ENCODE peak calls at places on chromosomes 4 and X, in six cellular contexts. One of them, this sample, is unnamed. For H3K9me3, the result is how much of the 10 kb centered on the place peaks cover.

GRCh38 chrX:42708222-42708621 is 69.7 kb downstream of the PPP1R2C start:
- DNase-seq in neural progenitor cell: no peak
- DNase-seq in pancreas: no peak
- DNase-seq in left ventricle myocardium inferior: no peak
- DNase-seq in MG63: no peak
- DNase-seq in fibroblast of lung: peak
- DNase-seq in this sample: no peak

GRCh38 chr4:3040447-3041191 is 33.7 kb downstream of the HTT-AS start:
- DNase-seq in MG63: no peak
- DNase-seq in pancreas: no peak
- DNase-seq in neural progenitor cell: no peak
- DNase-seq in fibroblast of lung: no peak
- DNase-seq in left ventricle myocardium inferior: no peak
- DNase-seq in this sample: no peak

GRCh38 chrX:149511081-149511480 is 6.0 kb upstream of the IDS start:
- DNase-seq in neural progenitor cell: no peak
- DNase-seq in MG63: no peak
- DNase-seq in left ventricle myocardium inferior: no peak
- DNase-seq in pancreas: no peak
- DNase-seq in fibroblast of lung: peak
- DNase-seq in this sample: no peak

GRCh38 chr4:146436423-146437162 is 85.1 kb downstream of the SLC10A7 start:
- DNase-seq in fibroblast of lung: peak
- DNase-seq in neural progenitor cell: peak
- DNase-seq in MG63: no peak
- DNase-seq in pancreas: no peak
- DNase-seq in left ventricle myocardium inferior: no peak
- DNase-seq in this sample: no peak

GRCh38 chr4:15598644-15599043 is 56.5 kb downstream of the FBXL5 start:
- DNase-seq in MG63: peak
- DNase-seq in neural progenitor cell: no peak
- DNase-seq in pancreas: no peak
- DNase-seq in fibroblast of lung: peak
- DNase-seq in left ventricle myocardium inferior: no peak
- DNase-seq in this sample: peak

GRCh38 chr4:26787461-26788340 is 72.9 kb upstream of the STIM2 start:
- DNase-seq in fibroblast of lung: peak
- DNase-seq in left ventricle myocardium inferior: peak
- DNase-seq in MG63: peak
- DNase-seq in pancreas: peak
- DNase-seq in neural progenitor cell: peak
- DNase-seq in this sample: no peak

GRCh38 chr4:186192068-186192751 is 843 bp downstream of the CYP4V2 start:
- DNase-seq in neural progenitor cell: peak
- DNase-seq in fibroblast of lung: peak
- DNase-seq in pancreas: peak
- DNase-seq in MG63: peak
- DNase-seq in left ventricle myocardium inferior: peak
- DNase-seq in this sample: no peak

GRCh38 chr4:153934689-153935017 is 145.8 kb upstream of the SFRP2 start:
- DNase-seq in left ventricle myocardium inferior: no peak
- DNase-seq in neural progenitor cell: no peak
- DNase-seq in pancreas: no peak
- DNase-seq in MG63: no peak
- DNase-seq in fibroblast of lung: no peak
- DNase-seq in this sample: no peak

GRCh38 chr4:124085561-124086180 is 626.9 kb downstream of the ANKRD50 start:
- DNase-seq in left ventricle myocardium inferior: no peak
- DNase-seq in MG63: no peak
- DNase-seq in neural progenitor cell: no peak
- DNase-seq in pancreas: no peak
- DNase-seq in fibroblast of lung: peak
- DNase-seq in this sample: no peak

GRCh38 chr4:150379454-150379853 is 202.5 kb upstream of the MAB21L2 start:
- DNase-seq in pancreas: no peak
- DNase-seq in neural progenitor cell: no peak
- DNase-seq in fibroblast of lung: peak
- DNase-seq in left ventricle myocardium inferior: no peak
- DNase-seq in MG63: no peak
- DNase-seq in this sample: no peak

GRCh38 chr4:769511-769910 is 56.4 kb downstream of the CPLX1 start:
- DNase-seq in left ventricle myocardium inferior: no peak
- DNase-seq in neural progenitor cell: no peak
- DNase-seq in pancreas: no peak
- DNase-seq in MG63: no peak
- DNase-seq in fibroblast of lung: no peak
- DNase-seq in this sample: no peak

GRCh38 chrX:31232506-31232905 is 160.7 kb upstream of the FTHL17 start:
- DNase-seq in MG63: no peak
- DNase-seq in neural progenitor cell: peak
- DNase-seq in fibroblast of lung: no peak
- DNase-seq in pancreas: no peak
- DNase-seq in left ventricle myocardium inferior: no peak
- DNase-seq in this sample: no peak

GRCh38 chr4:58456727-58457384 is 1346.7 kb upstream of the IGFBP7 start:
- DNase-seq in MG63: no peak
- DNase-seq in fibroblast of lung: no peak
- DNase-seq in left ventricle myocardium inferior: no peak
- DNase-seq in pancreas: no peak
- DNase-seq in neural progenitor cell: no peak
- DNase-seq in this sample: no peak

GRCh38 chr4:174036111-174036510 is 247.4 kb downstream of the FBXO8 start:
- DNase-seq in pancreas: no peak
- DNase-seq in fibroblast of lung: no peak
- DNase-seq in left ventricle myocardium inferior: no peak
- DNase-seq in MG63: peak
- DNase-seq in neural progenitor cell: no peak
- DNase-seq in this sample: no peak

GRCh38 chrX:56728752-56729151 is 291 bp upstream of the NBDY start:
- DNase-seq in pancreas: no peak
- DNase-seq in fibroblast of lung: peak
- DNase-seq in neural progenitor cell: no peak
- DNase-seq in left ventricle myocardium inferior: no peak
- DNase-seq in MG63: peak
- DNase-seq in this sample: no peak

GRCh38 chr4:144449623-144450022 is 196.3 kb upstream of the HHIP start:
- DNase-seq in fibroblast of lung: peak
- DNase-seq in pancreas: no peak
- DNase-seq in MG63: peak
- DNase-seq in neural progenitor cell: no peak
- DNase-seq in left ventricle myocardium inferior: peak
- DNase-seq in this sample: no peak

GRCh38 chrX:110734894-110735541 is 60.6 kb downstream of the CHRDL1 start:
- DNase-seq in pancreas: no peak
- DNase-seq in neural progenitor cell: peak
- DNase-seq in left ventricle myocardium inferior: no peak
- DNase-seq in MG63: peak
- DNase-seq in fibroblast of lung: peak
- DNase-seq in this sample: no peak

GRCh38 chr4:122584517-122584916 is 36.3 kb downstream of the IL21 start:
- DNase-seq in left ventricle myocardium inferior: no peak
- DNase-seq in fibroblast of lung: peak
- DNase-seq in MG63: no peak
- DNase-seq in neural progenitor cell: no peak
- DNase-seq in pancreas: no peak
- DNase-seq in this sample: peak

GRCh38 chr4:119585771-119586170 is 42.8 kb downstream of the PDE5A start:
- DNase-seq in left ventricle myocardium inferior: no peak
- DNase-seq in fibroblast of lung: peak
- DNase-seq in pancreas: no peak
- DNase-seq in MG63: no peak
- DNase-seq in neural progenitor cell: no peak
- DNase-seq in this sample: no peak

GRCh38 chrX:53317365-53318069 is 36.1 kb upstream of the IQSEC2 start:
- DNase-seq in left ventricle myocardium inferior: peak
- DNase-seq in fibroblast of lung: peak
- DNase-seq in neural progenitor cell: peak
- DNase-seq in pancreas: peak
- DNase-seq in MG63: peak
- DNase-seq in this sample: no peak
- H3K4me3 ChIP-seq in left ventricle myocardium inferior: no peak
- H3K4me3 ChIP-seq in fibroblast of lung: no peak
- H3K4me3 ChIP-seq in neural progenitor cell: no peak
- H3K4me3 ChIP-seq in pancreas: no peak
- H3K4me3 ChIP-seq in MG63: no peak
- H3K4me3 ChIP-seq in this sample: no peak

GRCh38 chrX:70332600-70332999 is 42.7 kb downstream of the KIF4A start:
- DNase-seq in left ventricle myocardium inferior: no peak
- DNase-seq in fibroblast of lung: no peak
- DNase-seq in MG63: no peak
- DNase-seq in pancreas: no peak
- DNase-seq in neural progenitor cell: no peak
- DNase-seq in this sample: no peak
- H3K9me3 ChIP-seq in left ventricle myocardium inferior: under half
- H3K9me3 ChIP-seq in fibroblast of lung: under half
- H3K9me3 ChIP-seq in MG63: under half
- H3K9me3 ChIP-seq in pancreas: under half
- H3K9me3 ChIP-seq in neural progenitor cell: under half
- H3K9me3 ChIP-seq in this sample: under half

DNA sequence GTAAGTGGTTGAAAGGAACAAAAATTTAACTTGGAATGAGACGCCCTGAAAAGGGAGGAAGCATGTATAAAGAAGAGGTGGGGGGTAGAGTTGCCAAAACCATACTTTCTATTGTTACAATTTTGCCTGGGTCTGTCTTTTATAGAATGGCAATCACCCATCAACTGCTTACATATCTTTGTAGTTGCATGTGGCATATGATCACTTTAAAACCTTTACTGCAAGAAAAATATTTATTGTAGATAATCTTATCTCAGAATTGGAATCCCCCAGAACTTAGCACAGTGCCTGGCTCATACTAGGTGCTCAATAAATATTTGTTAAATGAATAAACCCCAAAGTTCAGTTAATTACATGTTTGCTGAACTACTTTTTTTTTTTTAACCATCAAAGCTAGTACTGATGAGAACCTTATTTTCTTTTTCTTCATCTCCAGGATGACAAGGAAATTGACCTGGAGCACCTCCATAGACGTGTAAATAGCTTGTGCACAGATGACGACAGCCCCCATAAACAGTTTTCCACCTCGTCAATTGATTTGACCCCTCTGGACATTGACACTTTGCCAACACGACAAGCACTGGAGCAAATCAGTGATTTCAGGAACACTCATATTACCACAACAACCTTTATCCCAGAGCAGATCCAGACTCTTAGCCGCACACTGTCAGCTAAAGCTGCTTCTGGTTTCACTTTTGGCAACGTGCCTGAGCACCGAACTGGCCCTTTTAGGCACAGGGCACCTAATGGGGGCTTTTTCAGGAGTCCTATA is 56.7 kb upstream of the ATOH1 start:
- DNase-seq in left ventricle myocardium inferior: no peak
- DNase-seq in fibroblast of lung: no peak
- DNase-seq in pancreas: no peak
- DNase-seq in MG63: no peak
- DNase-seq in neural progenitor cell: no peak
- DNase-seq in this sample: no peak
- H3K4me3 ChIP-seq in left ventricle myocardium inferior: no peak
- H3K4me3 ChIP-seq in fibroblast of lung: no peak
- H3K4me3 ChIP-seq in pancreas: no peak
- H3K4me3 ChIP-seq in MG63: no peak
- H3K4me3 ChIP-seq in neural progenitor cell: no peak
- H3K4me3 ChIP-seq in this sample: no peak

DNA sequence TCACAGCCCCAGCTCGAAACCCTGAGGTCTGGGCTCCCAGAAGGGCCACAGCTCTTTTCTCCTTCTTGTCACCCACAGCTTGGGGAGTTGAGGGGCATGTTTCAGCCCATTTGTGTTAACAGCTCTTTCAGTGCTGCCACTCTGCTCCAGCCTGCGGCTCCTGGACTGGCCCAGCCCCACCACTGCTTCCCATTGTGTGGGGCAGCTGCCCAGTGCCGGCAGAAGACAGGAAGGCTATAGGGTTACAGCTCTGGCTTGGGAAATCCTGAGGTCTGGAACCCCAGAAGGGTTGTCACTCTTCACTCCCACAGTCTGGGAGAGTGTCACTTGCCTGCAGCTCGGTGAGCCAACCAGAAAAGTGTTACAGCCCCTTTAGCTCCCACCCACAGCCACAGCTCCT is 7.0 kb upstream of the HNRNPD start:
- DNase-seq in fibroblast of lung: no peak
- DNase-seq in neural progenitor cell: no peak
- DNase-seq in MG63: no peak
- DNase-seq in pancreas: no peak
- DNase-seq in left ventricle myocardium inferior: no peak
- DNase-seq in this sample: no peak
- H3K9me3 ChIP-seq in fibroblast of lung: under half
- H3K9me3 ChIP-seq in neural progenitor cell: under half
- H3K9me3 ChIP-seq in MG63: under half
- H3K9me3 ChIP-seq in pancreas: under half
- H3K9me3 ChIP-seq in left ventricle myocardium inferior: under half
- H3K9me3 ChIP-seq in this sample: under half

DNA sequence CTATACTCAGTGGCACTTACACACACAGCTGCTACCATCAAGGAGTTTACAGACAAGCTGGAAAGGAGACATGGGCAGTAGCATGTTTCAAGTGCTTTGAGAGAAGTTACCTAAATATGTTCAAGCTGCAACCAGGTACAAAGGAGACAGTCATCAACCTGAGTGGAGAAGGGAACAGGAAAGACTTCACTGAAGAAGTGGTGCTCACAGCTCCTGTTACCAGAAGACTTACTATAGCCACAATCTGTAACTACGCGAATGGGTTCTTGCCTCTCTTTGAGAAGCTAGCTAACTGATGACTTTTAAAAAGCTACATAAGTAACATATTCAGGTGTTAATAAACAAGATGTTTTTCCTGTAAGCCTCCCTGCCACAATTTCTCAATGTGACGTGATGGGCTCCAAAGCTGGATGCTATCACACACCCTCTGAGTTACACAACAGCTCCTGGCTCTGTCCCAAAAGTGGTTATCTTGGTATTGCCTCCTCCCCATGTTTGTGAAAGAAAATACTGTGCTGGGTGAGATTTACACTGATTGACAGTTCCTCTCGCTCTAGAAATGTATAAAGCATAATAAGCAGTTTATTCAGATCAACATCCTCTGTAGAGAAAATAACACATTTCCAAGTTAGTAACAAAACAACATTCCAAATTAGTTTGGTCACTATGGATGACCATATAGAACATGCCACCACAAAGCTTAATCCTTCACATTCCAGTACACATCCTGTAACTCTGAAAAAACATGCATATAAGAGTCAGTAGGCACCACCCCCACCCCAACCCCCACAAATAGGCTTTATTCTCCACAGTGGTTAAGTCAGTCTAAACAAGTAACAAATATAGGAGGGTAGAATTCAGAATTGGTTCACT is 81.8 kb downstream of the FRYL start:
- DNase-seq in pancreas: peak
- DNase-seq in fibroblast of lung: peak
- DNase-seq in neural progenitor cell: peak
- DNase-seq in MG63: peak
- DNase-seq in left ventricle myocardium inferior: peak
- DNase-seq in this sample: peak
- H3K4me3 ChIP-seq in pancreas: no peak
- H3K4me3 ChIP-seq in fibroblast of lung: no peak
- H3K4me3 ChIP-seq in neural progenitor cell: no peak
- H3K4me3 ChIP-seq in MG63: no peak
- H3K4me3 ChIP-seq in left ventricle myocardium inferior: no peak
- H3K4me3 ChIP-seq in this sample: no peak

This sample was measured in AG04450.